ENCODE peak calls at places on chromosomes 13 and 19, in nine cellular contexts. J is GM12891, S is body of pancreas, H is IMR-90, X is esophagus muscularis mucosa, B is gastrocnemius medialis, R is adrenal gland, I is A549, U is right lobe of liver. Y is an unnamed sample.
A peak's percentile ranks its signal among the peaks of the same experiment; 100 is the strongest.

GRCh38 chr13:32881074-32881791 is 135.0 kb upstream of the KL start:
- DNase-seq in J (no peak), S (no peak), H (peak; percentile 82), X (no peak), B (no peak), R (peak; percentile 15), I (no peak), U (no peak), Y (no peak)

GRCh38 chr13:98706446-98707110 is 45.9 kb downstream of the SLC15A1 start:
- DNase-seq in J (no peak), S (no peak), H (peak; percentile 13), X (no peak), B (no peak), R (peak; percentile 44), I (peak; percentile 40), U (no peak), Y (peak; percentile 18)

GRCh38 chr19:35307990-35308389 is 16.0 kb downstream of the MAG start:
- DNase-seq in J (no peak), S (no peak), H (no peak), X (no peak), B (no peak), R (no peak), I (no peak), U (no peak), Y (no peak)

GRCh38 chr13:114161028-114161556 is 18.0 kb upstream of the CFAP97D2 start:
- DNase-seq in J (no peak), S (no peak), H (no peak), X (no peak), B (no peak), R (no peak), I (no peak), U (no peak), Y (no peak)

GRCh38 chr19:53581871-53582279 is 43.9 kb downstream of the ZNF331 start:
- DNase-seq in J (no peak), S (no peak), H (no peak), X (no peak), B (no peak), R (no peak), I (no peak), U (no peak), Y (no peak)

GRCh38 chr13:79434578-79434977 is 28.5 kb upstream of the RBM26 start:
- DNase-seq in J (no peak), S (no peak), H (peak; percentile 42), X (no peak), B (no peak), R (peak; percentile 38), I (no peak), U (no peak), Y (no peak)

GRCh38 chr13:99203601-99204579 is 3.2 kb downstream of the UBAC2 start:
- DNase-seq in J (no peak), S (no peak), H (no peak), X (peak; percentile 31), B (no peak), R (no peak), I (no peak), U (no peak), Y (peak; percentile 47)

GRCh38 chr13:49667773-49668172 is 23.5 kb downstream of the EBPL start:
- DNase-seq in J (no peak), S (no peak), H (peak; percentile 44), X (no peak), B (no peak), R (peak; percentile 32), I (no peak), U (no peak), Y (no peak)

GRCh38 chr19:21028969-21029268 is 8.5 kb downstream of the ZNF430 start:
- DNase-seq in J (no peak), S (no peak), H (no peak), X (no peak), B (no peak), R (no peak), I (no peak), U (no peak), Y (no peak)

GRCh38 chr19:14979136-14979497 is 547 bp downstream of the SLC1A6 start:
- DNase-seq in J (no peak), S (no peak), H (no peak), X (no peak), B (no peak), R (no peak), I (no peak), U (no peak), Y (no peak)

GRCh38 chr13:75929074-75929473 is 292.9 kb downstream of the LMO7 start:
- DNase-seq in J (no peak), S (no peak), H (no peak), X (no peak), B (no peak), R (no peak), I (no peak), U (no peak), Y (no peak)

GRCh38 chr19:5321851-5322681 is 18.5 kb downstream of the PTPRS start:
- DNase-seq in J (peak; percentile 79), S (no peak), H (no peak), X (no peak), B (no peak), R (no peak), I (no peak), U (no peak), Y (no peak)

GRCh38 chr13:26474286-26474685 is 83.2 kb upstream of the WASF3 start:
- DNase-seq in J (no peak), S (no peak), H (no peak), X (peak; percentile 68), B (no peak), R (no peak), I (no peak), U (no peak), Y (no peak)

GRCh38 chr19:42270346-42271044 is 1.4 kb downstream of the CIC start:
- DNase-seq in J (no peak), S (peak; percentile 54), H (no peak), X (no peak), B (no peak), R (peak; percentile 75), I (peak; percentile 83), U (peak; percentile 80), Y (peak; percentile 78)
- TF ChIP-seq POLR2A in J (peak; percentile 37), S (peak; percentile 53), H (peak; percentile 79), X (no peak), B (peak; percentile 41), R (peak; percentile 61), I (peak; percentile 60), U (peak; percentile 62), Y (peak; percentile 55)

GRCh38 chr19:40423938-40424337 is 1.9 kb downstream of the SERTAD1 start:
- DNase-seq in J (no peak), S (no peak), H (no peak), X (no peak), B (no peak), R (no peak), I (no peak), U (no peak), Y (no peak)

GRCh38 chr19:40423227-40423566 is 2.6 kb downstream of the SERTAD1 start:
- DNase-seq in J (no peak), S (no peak), H (no peak), X (no peak), B (no peak), R (no peak), I (no peak), U (no peak), Y (no peak)

GRCh38 chr19:40425450-40426287 is at the start of gene SERTAD1:
- DNase-seq in J (peak; percentile 97), S (peak; percentile 100), H (peak; percentile 99), X (peak; percentile 100), B (peak; percentile 99), R (peak; percentile 99), I (peak; percentile 100), U (peak; percentile 100), Y (peak; percentile 100)

GRCh38 chr19:40422428-40423226 is 3.2 kb downstream of the SERTAD1 start:
- DNase-seq in J (no peak), S (no peak), H (no peak), X (no peak), B (no peak), R (no peak), I (no peak), U (no peak), Y (no peak)

GRCh38 chr19:40424637-40425449 is 949 bp downstream of the SERTAD1 start:
- DNase-seq in J (no peak), S (no peak), H (peak; percentile 13), X (no peak), B (peak; percentile 45), R (no peak), I (no peak), U (peak; percentile 77), Y (peak; percentile 70)
- TF ChIP-seq POLR2A in J (no peak), S (no peak), H (no peak), X (no peak), B (no peak), R (peak; percentile 9), I (peak; percentile 36), U (no peak), Y (no peak)

GRCh38 chr19:48210005-48210404 is 39.5 kb downstream of the ZSWIM9 start:
- DNase-seq in J (no peak), S (no peak), H (no peak), X (no peak), B (no peak), R (no peak), I (no peak), U (no peak), Y (no peak)

GRCh38 chr19:48203227-48203793 is 32.8 kb downstream of the ZSWIM9 start:
- DNase-seq in J (no peak), S (no peak), H (no peak), X (no peak), B (no peak), R (no peak), I (peak; percentile 62), U (no peak), Y (peak; percentile 52)

GRCh38 chr19:48206402-48207093 is 36.1 kb downstream of the ZSWIM9 start:
- DNase-seq in J (no peak), S (no peak), H (no peak), X (no peak), B (no peak), R (no peak), I (no peak), U (no peak), Y (peak; percentile 71)

GRCh38 chr19:48203794-48204628 is 33.5 kb downstream of the ZSWIM9 start:
- DNase-seq in J (peak; percentile 89), S (peak; percentile 94), H (peak; percentile 94), X (peak; percentile 96), B (peak; percentile 84), R (peak; percentile 96), I (peak; percentile 99), U (peak; percentile 96), Y (peak; percentile 95)
- TF ChIP-seq POLR2A in J (peak; percentile 82), S (no peak), H (peak; percentile 23), X (no peak), B (peak; percentile 44), R (peak; percentile 63), I (peak; percentile 81), U (peak; percentile 70), Y (peak; percentile 91)

DNA sequence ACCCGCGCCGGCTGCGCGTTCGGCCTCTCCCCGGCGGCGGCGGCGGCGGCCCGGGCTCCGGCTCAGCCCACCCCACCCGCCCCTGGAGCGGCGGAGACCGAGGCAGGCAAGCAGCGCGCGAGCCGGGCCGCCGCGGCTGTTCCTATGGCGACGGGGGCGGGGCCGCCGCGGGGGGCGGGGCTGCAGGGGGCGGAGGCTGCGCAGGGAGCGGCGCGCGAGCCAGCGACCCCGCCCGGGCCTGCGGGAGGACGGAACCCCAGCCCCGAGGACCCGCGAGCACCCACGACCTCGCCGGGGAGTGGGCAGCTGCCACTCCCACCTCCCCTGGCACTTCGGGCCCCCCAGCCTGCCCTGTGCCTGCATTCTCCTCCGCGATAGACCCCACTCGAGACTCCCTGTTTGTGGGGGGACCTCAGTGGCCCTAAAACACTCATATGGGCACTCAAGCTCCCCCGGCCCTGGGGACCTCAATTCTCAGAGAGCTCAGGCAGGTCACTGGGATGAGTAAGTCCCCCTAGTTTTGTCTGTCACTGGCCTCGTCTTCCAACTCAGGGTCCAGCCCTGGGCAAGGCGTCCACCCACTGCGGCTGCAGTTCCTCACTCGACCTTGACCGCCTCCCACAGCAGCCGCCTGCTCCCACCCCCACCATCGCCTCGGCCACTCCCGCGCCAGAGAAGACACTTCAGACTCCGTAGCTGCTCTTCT is at the start of gene CTXN1:
- DNase-seq in J (peak; percentile 92), S (peak; percentile 79), H (no peak), X (no peak), B (no peak), R (peak; percentile 89), I (peak; percentile 45), U (peak; percentile 76), Y (peak; percentile 76)
- TF ChIP-seq POLR2A in J (no peak), S (no peak), H (no peak), X (no peak), B (no peak), R (peak; percentile 67), I (no peak), U (no peak), Y (no peak)

Y was measured in erythroblast.